ENCODE peak calls at places on chromosome 10, in seven cellular contexts. V, J, C, K, R, U and Z are unnamed samples. For H3K4me1, the result is how much of the 10 kb centered on the place peaks cover.

GRCh38 chr10:68618234-68618633 is 58.1 kb downstream of the TET1 start:
- DNase-seq in C (no peak), V (no peak), U (no peak), K (no peak), R (no peak), J (no peak), Z (no peak)

GRCh38 chr10:71242621-71243009 is 30.2 kb downstream of the UNC5B start:
- DNase-seq in J (no peak), R (no peak), U (no peak), C (no peak), V (no peak), K (no peak), Z (no peak)

GRCh38 chr10:125375210-125375609 is 214.8 kb upstream of the CTBP2 start:
- DNase-seq in U (no peak), J (no peak), K (no peak), C (no peak), R (no peak), V (no peak), Z (no peak)

GRCh38 chr10:90087197-90088007 is 386.0 kb downstream of the KIF20B start:
- DNase-seq in R (no peak), C (peak), J (no peak), V (no peak), K (no peak), U (no peak), Z (no peak)

GRCh38 chr10:96133135-96133534 is 3.0 kb downstream of the ZNF518A start:
- DNase-seq in U (no peak), J (no peak), K (no peak), R (no peak), C (no peak), V (no peak), Z (no peak)

GRCh38 chr10:29608476-29609301 is 26.1 kb downstream of the SVIL start:
- DNase-seq in R (no peak), K (no peak), U (no peak), V (peak), J (no peak), C (no peak), Z (no peak)

GRCh38 chr10:119325131-119325530 is 117.8 kb downstream of the GRK5 start:
- DNase-seq in V (no peak), R (no peak), K (no peak), C (no peak), J (no peak), U (no peak), Z (no peak)

GRCh38 chr10:123272171-123272570 is 118.0 kb downstream of the BUB3 start:
- DNase-seq in K (no peak), R (no peak), C (no peak), U (no peak), J (no peak), V (no peak), Z (no peak)

GRCh38 chr10:21047511-21047910 is 150.4 kb upstream of the NEBL start:
- DNase-seq in R (no peak), K (no peak), J (no peak), V (no peak), C (no peak), U (no peak), Z (no peak)

GRCh38 chr10:24851595-24851994 is 100.8 kb downstream of the PRTFDC1 start:
- DNase-seq in K (no peak), J (no peak), U (peak), V (no peak), C (no peak), R (peak), Z (no peak)

GRCh38 chr10:58393317-58393716 is 8.1 kb downstream of the TFAM start:
- DNase-seq in J (no peak), R (peak), C (no peak), V (no peak), K (no peak), U (no peak), Z (no peak)

GRCh38 chr10:124743188-124744046 is 761 bp downstream of the FAM53B start:
- DNase-seq in U (no peak), R (peak), V (peak), J (peak), K (no peak), C (no peak), Z (peak)

GRCh38 chr10:118394557-118395194 is 52.6 kb upstream of the FAM204A start:
- DNase-seq in V (no peak), C (no peak), U (no peak), K (no peak), R (no peak), J (no peak), Z (no peak)

GRCh38 chr10:49519717-49520116 is 19.2 kb downstream of the ERCC6 start:
- DNase-seq in J (peak), R (no peak), C (no peak), U (no peak), V (no peak), K (no peak), Z (no peak)

GRCh38 chr10:79060641-79061255 is 8.0 kb upstream of the ZMIZ1 start:
- DNase-seq in K (peak), C (no peak), R (no peak), U (peak), J (no peak), V (peak), Z (no peak)

GRCh38 chr10:85977642-85978041 is 389.0 kb downstream of the GRID1 start:
- DNase-seq in C (no peak), J (no peak), R (no peak), V (no peak), K (no peak), U (no peak), Z (peak)

GRCh38 chr10:102670871-102671434 is 26.7 kb downstream of the TRIM8 start:
- DNase-seq in R (no peak), U (no peak), J (no peak), C (no peak), K (no peak), V (no peak), Z (no peak)
- TF ChIP-seq POLR2AphosphoS5 in R (no peak), U (no peak), J (no peak), C (no peak), K (no peak), V (no peak), Z (no peak)

DNA sequence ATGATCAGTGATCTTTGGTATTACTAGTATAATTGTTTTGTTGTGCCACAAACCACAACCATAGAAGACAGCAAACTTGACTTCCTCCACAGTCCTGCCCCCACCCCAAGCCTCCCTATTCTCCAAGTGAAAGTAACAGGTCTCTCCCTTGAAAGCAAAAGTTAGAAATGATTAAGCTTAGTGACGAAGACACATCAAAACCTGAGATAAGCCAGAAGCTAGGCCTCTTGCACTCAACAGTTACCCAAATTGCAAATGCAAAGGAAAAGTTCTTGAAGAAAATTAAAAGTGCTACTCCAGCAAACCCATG is 7.5 kb downstream of the SAR1A start:
- DNase-seq in V (no peak), K (no peak), R (no peak), U (no peak), J (no peak), C (peak), Z (no peak)
- H3K4me1 ChIP-seq in V (half or more), K (under half), R (under half), U (under half), J (half or more), C (under half), Z (half or more)

DNA sequence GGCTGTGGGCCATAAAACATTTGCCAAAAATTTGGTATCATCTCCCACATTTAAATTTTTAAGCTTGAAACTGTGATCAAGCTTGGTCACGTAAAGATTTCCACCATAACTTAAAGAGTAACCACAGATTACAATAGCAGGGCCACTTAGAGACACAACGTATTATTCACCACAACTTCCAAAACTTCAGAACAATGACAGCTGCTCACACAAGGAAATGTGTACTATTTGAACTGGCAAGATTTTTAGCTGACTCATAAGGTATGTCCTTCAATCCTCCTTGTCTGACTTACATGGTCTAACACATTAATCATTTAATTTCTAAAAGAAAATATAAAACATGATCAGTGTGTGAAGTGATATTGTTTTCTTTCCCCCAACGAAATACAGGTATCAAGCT is 234.5 kb downstream of the PARD3 start:
- DNase-seq in K (no peak), C (no peak), R (peak), U (no peak), J (no peak), V (no peak), Z (no peak)
- TF ChIP-seq POLR2AphosphoS5 in K (no peak), C (no peak), R (peak), U (no peak), J (no peak), V (no peak), Z (no peak)

GRCh38 chr10:84423729-84424128 is 95.3 kb downstream of the CCSER2 start:
- DNase-seq in U (no peak), J (no peak), C (no peak), K (no peak), V (no peak), R (no peak), Z (no peak)

GRCh38 chr10:84428711-84429110 is 100.3 kb downstream of the CCSER2 start:
- DNase-seq in R (no peak), C (no peak), J (no peak), U (no peak), K (no peak), V (no peak), Z (no peak)

GRCh38 chr10:84429926-84430520 is 101.6 kb downstream of the CCSER2 start:
- DNase-seq in C (peak), J (no peak), V (no peak), K (peak), R (peak), U (peak), Z (no peak)

GRCh38 chr10:84424731-84425165 is 96.4 kb downstream of the CCSER2 start:
- DNase-seq in R (peak), K (peak), J (no peak), C (peak), U (peak), V (peak), Z (peak)

GRCh38 chr10:84427903-84428650 is 99.7 kb downstream of the CCSER2 start:
- DNase-seq in J (no peak), V (no peak), K (no peak), C (no peak), U (no peak), R (peak), Z (no peak)
- H3K4me1 ChIP-seq in J (under half), V (half or more), K (under half), C (under half), U (under half), R (under half), Z (under half)

GRCh38 chr10:8331896-8332729 is 277.6 kb downstream of the GATA3 start:
- DNase-seq in U (peak), K (peak), C (no peak), J (peak), R (peak), V (no peak), Z (no peak)
- TF ChIP-seq POLR2AphosphoS5 in U (no peak), K (no peak), C (no peak), J (peak), R (no peak), V (no peak), Z (peak)

GRCh38 chr10:3777876-3778707 is 6.9 kb downstream of the KLF6 start:
- DNase-seq in U (no peak), K (no peak), C (no peak), V (no peak), R (peak), J (no peak), Z (no peak)

GRCh38 chr10:3778708-3779108 is 6.3 kb downstream of the KLF6 start:
- DNase-seq in U (no peak), K (no peak), V (no peak), R (peak), C (no peak), J (no peak), Z (no peak)

GRCh38 chr10:3774814-3775670 is 10.0 kb downstream of the KLF6 start:
- DNase-seq in V (peak), R (peak), C (no peak), K (no peak), J (no peak), U (peak), Z (no peak)

GRCh38 chr10:3775671-3776551 is 9.1 kb downstream of the KLF6 start:
- DNase-seq in C (no peak), R (peak), J (no peak), V (peak), K (peak), U (peak), Z (no peak)

DNA sequence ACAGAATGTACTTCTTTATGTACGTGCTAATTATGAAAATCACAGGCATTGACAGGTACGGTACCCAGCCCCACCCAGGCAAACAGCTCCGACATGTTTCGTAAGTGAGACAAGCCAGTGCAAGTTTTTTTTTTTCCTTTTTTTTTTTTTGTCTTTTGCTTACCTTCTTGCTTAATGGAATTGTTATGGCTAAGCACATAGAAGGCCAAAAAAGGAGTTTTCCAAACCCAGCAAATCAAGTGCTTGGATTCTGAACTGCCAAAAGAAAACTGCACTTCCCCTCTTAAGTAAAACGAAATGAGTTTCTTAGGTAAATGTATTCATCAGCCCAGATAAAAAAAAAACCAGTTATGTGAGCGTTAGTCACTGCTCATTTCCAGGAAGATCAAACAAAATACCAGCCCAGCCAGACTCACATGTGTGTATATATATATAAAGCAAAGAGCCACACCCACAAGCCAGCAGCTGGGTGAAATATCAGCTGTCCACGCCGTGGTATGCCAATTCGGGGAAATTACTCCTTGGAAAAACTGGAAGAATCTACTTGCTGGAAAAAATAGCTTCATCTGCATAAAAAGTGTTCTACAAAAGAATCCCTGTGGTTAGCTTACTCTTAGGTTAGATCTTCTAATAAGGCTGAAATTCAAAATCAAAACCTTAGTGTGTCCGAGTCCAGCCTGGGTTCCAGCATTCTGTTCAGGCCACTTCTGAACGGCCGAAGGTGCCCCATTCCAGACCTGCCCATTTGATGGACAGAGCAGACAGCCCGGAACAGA is 8.0 kb downstream of the KLF6 start:
- DNase-seq in U (peak), V (peak), K (peak), R (peak), C (no peak), J (no peak), Z (no peak)
- H3K4me1 ChIP-seq in U (under half), V (half or more), K (under half), R (half or more), C (under half), J (half or more), Z (half or more)

GRCh38 chr10:102583435-102584417 is 60.6 kb upstream of the TRIM8 start:
- DNase-seq in R (peak), J (no peak), C (peak), U (peak), V (peak), K (peak), Z (peak)
- TF ChIP-seq POLR2AphosphoS5 in R (no peak), J (no peak), C (no peak), U (no peak), V (no peak), K (no peak), Z (no peak)

DNA sequence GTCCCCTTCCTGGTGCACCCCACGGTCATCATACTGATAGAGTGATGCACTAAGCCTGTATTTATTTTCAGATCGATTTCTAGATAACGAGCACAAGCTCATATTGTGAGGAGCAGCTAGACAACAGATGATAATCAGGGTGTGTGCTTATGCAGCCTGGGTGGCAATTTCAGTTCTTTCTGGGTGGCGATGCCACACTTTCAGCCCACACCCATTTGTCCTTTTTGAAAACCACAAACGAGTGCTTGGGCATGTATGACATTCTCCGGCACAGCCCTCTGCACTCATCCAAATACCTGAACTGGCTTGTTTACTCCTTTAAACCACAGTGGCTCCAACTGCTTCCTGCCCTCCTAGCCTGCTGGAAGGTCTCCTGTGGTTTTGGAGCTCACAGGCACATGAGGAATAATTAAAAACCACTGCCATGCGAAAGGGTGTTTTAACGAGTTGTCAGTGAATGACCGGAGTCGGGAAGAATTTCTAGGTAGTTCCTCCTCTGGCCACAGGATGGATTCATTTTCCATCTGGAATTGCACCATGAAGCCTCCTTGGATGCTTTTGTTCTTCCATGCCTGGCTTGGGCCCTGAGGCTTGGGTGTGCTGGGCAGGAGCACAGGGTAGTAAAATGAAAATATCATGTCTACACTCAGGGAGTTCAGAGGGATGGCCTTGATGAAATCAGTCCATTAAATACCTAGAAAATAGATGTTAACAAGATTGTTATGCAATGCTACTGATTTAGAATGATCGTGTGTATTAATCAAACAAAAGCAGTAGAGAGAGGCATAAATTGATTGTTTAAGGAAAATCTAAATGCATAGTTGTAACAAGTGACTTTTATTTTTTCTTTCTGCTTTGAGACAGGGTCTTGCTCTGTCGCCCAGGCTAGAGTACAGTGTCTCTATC is 52.4 kb upstream of the ITGB1 start:
- DNase-seq in C (no peak), V (no peak), J (no peak), K (no peak), R (peak), U (no peak), Z (no peak)
- H3K4me1 ChIP-seq in C (under half), V (under half), J (under half), K (under half), R (under half), U (under half), Z (under half)

GRCh38 chr10:88835095-88835909 is 16.3 kb downstream of the ANKRD22 start:
- DNase-seq in R (peak), V (peak), U (peak), K (peak), C (peak), J (no peak), Z (no peak)
- TF ChIP-seq POLR2AphosphoS5 in R (no peak), V (no peak), U (no peak), K (no peak), C (no peak), J (no peak), Z (peak)